ENCODE peak calls at places on chromosomes 1 and 21, in ten cellular contexts. U is upper lobe of right lung; W is GM23338; Q is stimulated activated naive CD4-positive, alpha-beta T cell; J is posterior cingulate gyrus; O is sciatic nerve; E is GDM1; L is left colon; V is aorta; K is Right ventricle myocardium superior. P is an unnamed sample.

GRCh38 chr1:203597386-203598040 is 29.1 kb upstream of the ATP2B4 start:
- DNase-seq in K (peak; percentile 48), L (no peak), W (no peak), Q (no peak), E (no peak), V (no peak), O (no peak), U (no peak), J (peak; percentile 65), P (peak; percentile 49)

GRCh38 chr1:56378376-56379070 is 200.8 kb downstream of the PLPP3 start:
- DNase-seq in O (no peak), K (no peak), U (no peak), L (no peak), E (no peak), Q (no peak), V (no peak), J (no peak), W (no peak), P (no peak)

GRCh38 chr21:32524010-32524719 is 61.2 kb downstream of the TCP10L start:
- DNase-seq in V (peak; percentile 81), L (no peak), J (no peak), K (peak; percentile 61), W (no peak), Q (no peak), E (no peak), U (no peak), O (no peak), P (no peak)

GRCh38 chr1:226563666-226564065 is 15.1 kb downstream of the STUM start:
- DNase-seq in J (no peak), Q (no peak), K (no peak), V (no peak), W (no peak), E (no peak), L (no peak), O (peak; percentile 19), U (peak; percentile 28), P (no peak)

GRCh38 chr1:30446100-30446499 is 277.3 kb downstream of the MATN1 start:
- DNase-seq in W (no peak), K (no peak), V (peak; percentile 28), J (no peak), U (no peak), E (no peak), O (no peak), Q (no peak), L (no peak), P (no peak)

GRCh38 chr1:231935856-231936255 is 309.3 kb downstream of the DISC1 start:
- DNase-seq in E (no peak), J (no peak), L (no peak), W (no peak), Q (no peak), K (no peak), V (no peak), U (no peak), O (no peak), P (no peak)

GRCh38 chr1:221972262-221973235 is 230.7 kb upstream of the DUSP10 start:
- DNase-seq in Q (no peak), W (peak; percentile 24), L (no peak), E (no peak), O (no peak), J (no peak), V (no peak), K (no peak), U (no peak), P (no peak)

GRCh38 chr1:204558467-204558866 is 42.3 kb downstream of the MDM4 start:
- DNase-seq in Q (no peak), J (no peak), K (no peak), E (no peak), U (no peak), O (no peak), W (no peak), L (no peak), V (no peak), P (no peak)

GRCh38 chr1:10633416-10633815 is 158.7 kb downstream of the PEX14 start:
- DNase-seq in O (no peak), W (no peak), E (no peak), L (no peak), K (peak; percentile 32), V (peak; percentile 74), Q (no peak), U (peak; percentile 63), J (no peak), P (no peak)

GRCh38 chr21:36472377-36472776 is 7.5 kb downstream of the CLDN14 start:
- DNase-seq in E (no peak), O (no peak), V (no peak), K (no peak), W (no peak), J (no peak), L (no peak), U (no peak), Q (no peak), P (no peak)